ENCODE peak calls at places on chromosome 7, in ten cellular contexts. G is CD8-positive, alpha-beta memory T cell; P is Peyer's patch; R is naive thymus-derived CD4-positive, alpha-beta T cell; U is tibial nerve; E is fibroblast of lung; Q is psoas muscle; F is left ventricle myocardium inferior; A is heart left ventricle; M is brain microvascular endothelial cell. V is an unnamed sample. For H3K36me3, the result is how much of the 10 kb centered on the place peaks cover.

GRCh38 chr7:35736725-35737124 is 41.8 kb upstream of the HERPUD2 start:
- DNase-seq in M (no peak), Q (no peak), E (no peak), R (no peak), P (no peak), G (no peak), F (no peak), A (no peak), U (no peak), V (no peak)

GRCh38 chr7:47301657-47302295 is 280.1 kb downstream of the TNS3 start:
- DNase-seq in G (no peak), P (no peak), Q (no peak), A (no peak), E (no peak), M (no peak), U (no peak), F (no peak), R (no peak), V (no peak)

GRCh38 chr7:131190146-131190545 is 137.5 kb upstream of the MKLN1 start:
- DNase-seq in U (no peak), E (no peak), F (no peak), M (no peak), A (no peak), Q (no peak), P (no peak), G (no peak), R (no peak), V (no peak)

GRCh38 chr7:158985583-158985982 is 129.2 kb downstream of the DYNC2I1 start:
- DNase-seq in R (no peak), U (no peak), P (no peak), A (no peak), M (no peak), F (no peak), Q (no peak), G (no peak), E (no peak), V (no peak)

GRCh38 chr7:129376076-129376777 is 58.0 kb upstream of the STRIP2 start:
- DNase-seq in F (no peak), M (peak), G (peak), R (peak), U (peak), A (no peak), E (peak), Q (no peak), P (peak), V (no peak)

GRCh38 chr7:8436965-8437364 is 3.6 kb downstream of the NXPH1 start:
- DNase-seq in R (peak), G (peak), Q (no peak), M (no peak), U (no peak), A (no peak), E (peak), F (no peak), P (peak), V (peak)

GRCh38 chr7:96441551-96442104 is 119.7 kb upstream of the SLC25A13 start:
- DNase-seq in R (no peak), U (no peak), G (no peak), Q (no peak), E (no peak), M (no peak), F (no peak), P (no peak), A (no peak), V (no peak)

GRCh38 chr7:82534687-82535086 is 91.1 kb upstream of the CACNA2D1 start:
- DNase-seq in E (peak), Q (no peak), A (no peak), U (no peak), G (no peak), R (no peak), F (no peak), M (peak), P (no peak), V (no peak)

GRCh38 chr7:45888185-45888992 is at the start of gene IGFBP1:
- DNase-seq in M (no peak), G (no peak), A (no peak), F (no peak), P (no peak), U (no peak), E (no peak), R (no peak), Q (no peak), V (no peak)

GRCh38 chr7:55074008-55074499 is 55.2 kb downstream of the EGFR start:
- DNase-seq in F (peak), P (peak), Q (no peak), R (no peak), M (peak), A (peak), G (peak), E (peak), U (no peak), V (peak)

GRCh38 chr7:68542831-68543230 is 1055.4 kb upstream of the AUTS2 start:
- DNase-seq in Q (no peak), R (no peak), G (no peak), F (no peak), A (no peak), U (no peak), E (no peak), P (no peak), M (no peak), V (no peak)

GRCh38 chr7:40658731-40659130 is 523.9 kb downstream of the SUGCT start:
- DNase-seq in G (no peak), A (no peak), U (no peak), P (no peak), Q (no peak), E (no peak), R (no peak), F (no peak), M (peak), V (no peak)

GRCh38 chr7:90666186-90666585 is 70.1 kb downstream of the CDK14 start:
- DNase-seq in E (no peak), U (no peak), Q (peak), F (peak), A (peak), R (no peak), P (no peak), G (no peak), M (no peak), V (no peak)

GRCh38 chr7:63925262-63925625 is 73.4 kb upstream of the ZNF722 start:
- DNase-seq in E (no peak), M (no peak), U (no peak), Q (no peak), A (peak), P (no peak), F (no peak), G (no peak), R (peak), V (peak)

GRCh38 chr7:63931057-63931600 is 67.5 kb upstream of the ZNF722 start:
- DNase-seq in R (no peak), A (no peak), P (no peak), M (no peak), E (no peak), G (no peak), Q (no peak), F (no peak), U (no peak), V (peak)

GRCh38 chr7:63925626-63926460 is 72.8 kb upstream of the ZNF722 start:
- DNase-seq in F (peak), U (peak), Q (peak), P (peak), A (peak), R (peak), E (peak), G (peak), M (no peak), V (peak)

GRCh38 chr7:63931985-63932577 is 66.6 kb upstream of the ZNF722 start:
- DNase-seq in E (no peak), F (no peak), Q (no peak), R (no peak), U (no peak), P (no peak), G (no peak), A (peak), M (no peak), V (no peak)

GRCh38 chr7:63927261-63927660 is 71.4 kb upstream of the ZNF722 start:
- DNase-seq in P (no peak), G (no peak), U (no peak), A (peak), F (no peak), Q (no peak), R (no peak), M (no peak), E (no peak), V (no peak)
- H3K36me3 ChIP-seq in P (under half), G (under half), U (under half), A (under half), F (under half), Q (under half), R (under half), M (under half), E (under half), V (under half)

DNA sequence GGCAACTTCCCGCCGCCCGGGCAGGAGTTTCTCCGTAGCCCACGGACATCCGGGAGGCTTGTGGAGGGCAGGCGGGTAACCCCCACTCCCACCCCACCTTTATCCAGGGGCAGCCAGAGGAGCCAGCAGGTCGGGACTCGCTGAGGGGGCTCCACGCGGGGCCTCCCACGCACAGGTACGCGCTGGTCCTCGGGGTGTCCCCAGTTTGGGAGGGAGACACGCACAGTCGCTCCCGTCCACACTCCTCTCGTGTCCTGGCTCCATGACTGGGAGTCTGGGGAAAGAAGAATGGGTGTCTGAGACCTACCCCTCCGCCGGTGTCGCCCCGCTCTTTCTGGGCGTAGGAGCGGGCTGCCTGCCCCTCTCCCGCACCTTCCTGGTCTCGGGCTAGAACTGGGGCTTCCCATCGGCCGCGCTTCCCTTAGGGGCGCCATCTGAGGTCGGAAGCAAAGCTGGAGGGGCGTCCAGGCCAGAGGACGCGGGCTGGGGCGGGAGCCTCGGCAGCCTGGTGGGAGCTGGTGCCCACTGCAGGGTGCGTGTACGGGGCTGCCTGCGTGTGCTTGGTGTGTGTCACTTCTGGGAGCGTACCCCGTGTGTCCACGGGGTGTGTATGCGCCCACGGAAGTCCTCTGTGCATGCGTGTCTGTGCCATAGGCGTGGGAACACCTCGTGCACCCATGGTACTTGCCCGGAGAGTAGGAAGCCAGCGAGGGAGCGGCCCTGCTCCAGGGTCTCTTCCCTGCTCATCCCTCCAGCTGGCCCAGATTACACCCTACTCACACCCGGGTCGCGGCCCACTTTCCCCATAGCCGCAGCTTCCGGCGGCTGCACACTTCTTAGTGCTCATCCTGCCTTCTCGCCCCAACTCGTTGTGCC is 73.0 kb upstream of the LEP start:
- DNase-seq in G (no peak), A (no peak), R (no peak), M (no peak), P (peak), F (no peak), U (no peak), Q (no peak), E (no peak), V (peak)
- H3K4me3 ChIP-seq in G (peak), A (peak), R (no peak), M (peak), P (peak), F (peak), U (peak), Q (peak), E (no peak), V (peak)

DNA sequence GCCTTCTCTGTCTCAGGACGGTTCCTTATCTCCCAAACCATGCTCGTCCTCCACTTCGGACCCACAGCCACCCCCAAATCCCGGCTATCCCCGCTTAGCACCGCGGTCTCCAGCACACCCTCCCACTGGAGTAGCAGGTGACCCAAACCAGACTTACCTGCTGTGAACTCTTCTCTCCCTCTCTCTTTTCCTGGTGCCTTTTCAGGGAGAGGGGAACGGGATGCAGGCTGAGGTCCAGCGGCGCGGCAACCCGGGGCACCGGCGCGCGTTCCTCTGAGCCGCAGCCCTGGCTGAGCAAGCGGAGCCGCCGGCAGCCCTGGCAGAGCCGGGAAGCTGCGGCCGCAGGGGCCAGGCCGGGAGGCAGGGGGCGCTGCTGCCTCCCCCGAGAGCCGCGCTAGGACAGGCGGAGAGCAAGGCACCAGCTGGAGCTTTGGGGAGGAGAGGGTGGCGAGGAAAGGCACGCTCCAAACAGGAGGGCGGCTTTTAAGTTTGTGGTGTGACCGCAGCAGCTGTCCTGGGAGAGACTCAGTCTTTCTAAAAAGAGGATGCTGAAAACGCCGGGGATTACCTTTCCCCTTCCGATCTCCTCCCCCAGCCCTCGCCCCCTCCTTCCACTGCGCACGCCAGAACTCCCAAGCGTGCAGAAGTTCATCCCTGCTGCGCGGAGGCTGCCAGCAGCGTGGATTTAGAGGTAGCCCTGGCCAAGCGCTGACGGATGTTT is at the start of gene SEMA3D:
- DNase-seq in Q (peak), R (no peak), A (peak), M (peak), P (peak), U (peak), E (peak), F (peak), G (no peak), V (peak)
- H3K27ac ChIP-seq in Q (no peak), R (no peak), A (peak), M (no peak), P (peak), U (peak), E (peak), F (peak), G (no peak), V (no peak)

GRCh38 chr7:128318696-128319095 is 25.0 kb downstream of the RBM28 start:
- DNase-seq in R (no peak), A (no peak), G (no peak), U (no peak), F (no peak), P (no peak), M (no peak), Q (no peak), E (no peak), V (no peak)
- H3K36me3 ChIP-seq in R (half or more), A (half or more), G (half or more), U (under half), F (half or more), P (half or more), M (half or more), Q (half or more), E (under half), V (under half)

GRCh38 chr7:150450491-150450992 is at the start of gene GIMAP8:
- DNase-seq in U (peak), R (peak), M (no peak), A (peak), G (peak), F (peak), P (peak), Q (peak), E (no peak), V (peak)

GRCh38 chr7:150453892-150454291 is 3.5 kb downstream of the GIMAP8 start:
- DNase-seq in F (no peak), U (no peak), R (no peak), E (no peak), P (no peak), G (no peak), Q (no peak), A (no peak), M (no peak), V (no peak)

GRCh38 chr7:150453186-150453585 is 2.8 kb downstream of the GIMAP8 start:
- DNase-seq in Q (no peak), U (no peak), M (no peak), R (no peak), F (no peak), E (no peak), G (no peak), P (no peak), A (no peak), V (no peak)

GRCh38 chr7:150451097-150451793 is 815 bp downstream of the GIMAP8 start:
- DNase-seq in P (peak), G (peak), F (peak), A (peak), M (no peak), R (peak), Q (peak), U (peak), E (no peak), V (no peak)

GRCh38 chr7:150451833-150452431 is 1.5 kb downstream of the GIMAP8 start:
- DNase-seq in M (no peak), P (no peak), G (no peak), U (no peak), A (peak), R (peak), F (no peak), Q (no peak), E (no peak), V (no peak)
- H3K4me3 ChIP-seq in M (no peak), P (peak), G (peak), U (peak), A (peak), R (peak), F (peak), Q (peak), E (no peak), V (peak)

GRCh38 chr7:101453617-101454016 is 90.9 kb downstream of the COL26A1 start:
- DNase-seq in A (no peak), R (no peak), U (no peak), Q (no peak), P (no peak), F (no peak), E (no peak), G (no peak), M (no peak), V (no peak)
- H3K27ac ChIP-seq in A (no peak), R (no peak), U (no peak), Q (no peak), P (no peak), F (no peak), E (no peak), G (no peak), M (no peak), V (no peak)

DNA sequence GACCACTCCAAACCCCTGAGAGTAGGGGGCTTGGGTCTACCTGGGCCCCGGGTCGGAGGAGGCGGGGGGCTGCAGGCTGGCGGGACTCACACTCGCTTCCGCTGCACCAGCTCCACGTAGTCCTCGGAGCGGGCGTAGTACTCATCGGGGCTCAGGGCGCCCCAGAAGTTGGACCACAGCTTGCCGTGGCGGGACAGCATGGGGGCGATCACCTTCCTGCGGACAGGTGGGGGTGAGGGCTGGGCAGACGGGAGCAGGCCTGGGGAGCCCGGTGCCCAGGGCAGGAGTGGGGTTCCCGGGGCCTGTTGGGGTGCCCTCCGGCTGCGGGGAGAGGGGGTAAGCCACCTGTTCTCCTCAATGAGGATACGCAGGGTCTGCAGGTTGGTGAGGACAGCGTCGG is 5.9 kb downstream of the PLOD3 start:
- DNase-seq in E (no peak), G (no peak), A (no peak), P (no peak), F (no peak), U (no peak), R (no peak), M (no peak), Q (no peak), V (peak)
- H3K36me3 ChIP-seq in E (under half), G (under half), A (half or more), P (half or more), F (half or more), U (under half), R (half or more), M (half or more), Q (half or more), V (under half)

DNA sequence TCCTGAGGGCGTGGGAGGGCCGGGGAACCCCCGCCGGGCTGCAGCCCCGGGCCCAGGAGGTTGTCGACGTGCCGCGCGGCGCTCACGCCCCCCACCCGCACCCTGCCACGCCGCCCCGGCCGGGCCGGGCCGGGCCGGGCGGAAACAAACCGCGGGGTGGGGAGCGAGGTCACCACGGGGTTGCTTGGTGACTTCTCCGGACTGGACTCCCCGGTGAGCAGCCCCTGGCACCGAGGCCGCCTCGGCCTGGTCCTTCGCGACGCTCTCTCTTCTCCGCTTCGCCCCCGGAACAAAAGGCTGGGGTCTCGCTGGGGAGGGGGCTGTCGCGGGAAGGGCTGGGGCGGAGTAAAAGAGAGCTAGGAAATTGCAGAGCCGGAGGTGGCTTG is 478 bp downstream of the WIPF3 start:
- DNase-seq in A (no peak), R (no peak), U (no peak), P (no peak), G (no peak), M (no peak), Q (peak), F (no peak), E (no peak), V (peak)
- H3K4me3 ChIP-seq in A (peak), R (no peak), U (peak), P (peak), G (no peak), M (peak), Q (peak), F (peak), E (peak), V (peak)

GRCh38 chr7:150567168-150567567 is at the start of gene GIMAP4:
- DNase-seq in U (no peak), G (no peak), A (no peak), R (no peak), M (no peak), F (no peak), Q (no peak), P (no peak), E (no peak), V (no peak)
- H3K27ac ChIP-seq in U (peak), G (peak), A (peak), R (peak), M (no peak), F (peak), Q (peak), P (peak), E (no peak), V (no peak)